ENCODE peak calls at places on chromosomes 3 and 15, in ten cellular contexts. T, S, D, J, C, A, X, E, B and K are unnamed samples.

GRCh38 chr3:61452536-61452991 is 108.8 kb upstream of the PTPRG start:
- DNase-seq in T (no peak), S (peak), D (no peak), J (no peak), C (no peak), A (no peak), X (no peak), E (no peak), B (no peak), K (no peak)

GRCh38 chr3:33664195-33664594 is 53.9 kb downstream of the CLASP2 start:
- DNase-seq in T (no peak), S (peak), D (no peak), J (no peak), C (no peak), A (no peak), X (no peak), E (no peak), B (peak), K (peak)

GRCh38 chr3:178778579-178778978 is 242.3 kb downstream of the KCNMB2 start:
- DNase-seq in T (no peak), S (no peak), D (no peak), J (no peak), C (no peak), A (no peak), X (no peak), E (no peak), B (no peak), K (no peak)

GRCh38 chr3:20190991-20191390 is 5.0 kb upstream of the SGO1 start:
- DNase-seq in T (no peak), S (no peak), D (no peak), J (no peak), C (no peak), A (no peak), X (no peak), E (no peak), B (no peak), K (no peak)

GRCh38 chr3:116058844-116059243 is 386.4 kb downstream of the LSAMP start:
- DNase-seq in T (no peak), S (no peak), D (no peak), J (no peak), C (no peak), A (no peak), X (no peak), E (no peak), B (no peak), K (no peak)

GRCh38 chr3:180961087-180961486 is 28.4 kb downstream of the DNAJC19 start:
- DNase-seq in T (no peak), S (no peak), D (no peak), J (no peak), C (no peak), A (no peak), X (no peak), E (no peak), B (no peak), K (no peak)

GRCh38 chr3:86814918-86815655 is 175.9 kb downstream of the VGLL3 start:
- DNase-seq in T (no peak), S (peak), D (no peak), J (no peak), C (no peak), A (no peak), X (no peak), E (no peak), B (no peak), K (no peak)

GRCh38 chr15:25682349-25682748 is 180.8 kb downstream of the ATP10A start:
- DNase-seq in T (no peak), S (no peak), D (no peak), J (no peak), C (no peak), A (no peak), X (no peak), E (no peak), B (no peak), K (no peak)

GRCh38 chr3:181695661-181696491 is 15.8 kb upstream of the SOX2 start:
- DNase-seq in T (no peak), S (peak), D (no peak), J (no peak), C (no peak), A (no peak), X (no peak), E (no peak), B (no peak), K (no peak)